ENCODE peak calls at places on chromosomes 3 and 15, in five cellular contexts. P is GM23338, G is upper lobe of right lung, C is transverse colon, R is tibial nerve. D is an unnamed sample. For H3K4me1, the result is how much of the 10 kb centered on the place peaks cover.

GRCh38 chr3:43224405-43225073 is 61.8 kb upstream of the SNRK start:
- DNase-seq in P (no peak), G (no peak), C (no peak), R (no peak), D (no peak)

GRCh38 chr3:200747-201146 is 4.2 kb downstream of the CHL1 start:
- DNase-seq in P (no peak), G (no peak), C (no peak), R (no peak), D (no peak)

GRCh38 chr15:93837450-93837849 is 393.9 kb upstream of the MCTP2 start:
- DNase-seq in P (peak), G (no peak), C (no peak), R (no peak), D (no peak)

GRCh38 chr3:37745921-37746320 is 115.8 kb upstream of the CTDSPL start:
- DNase-seq in P (no peak), G (no peak), C (no peak), R (no peak), D (no peak)

GRCh38 chr3:317012-317411 is 120.4 kb downstream of the CHL1 start:
- DNase-seq in P (no peak), G (no peak), C (no peak), R (no peak), D (no peak)

GRCh38 chr15:80496101-80496500 is 91.9 kb downstream of the ARNT2 start:
- DNase-seq in P (no peak), G (no peak), C (no peak), R (no peak), D (no peak)

GRCh38 chr3:128814514-128815317 is 64.7 kb upstream of the ACAD9 start:
- DNase-seq in P (no peak), G (no peak), C (no peak), R (no peak), D (no peak)

GRCh38 chr15:63832620-63833245 is 1.0 kb downstream of the HERC1 start:
- DNase-seq in P (peak), G (no peak), C (no peak), R (no peak), D (no peak)

GRCh38 chr3:5053021-5053831 is 68.9 kb upstream of the ARL8B start:
- DNase-seq in P (no peak), G (peak), C (no peak), R (no peak), D (no peak)

GRCh38 chr3:14363976-14364375 is 38.4 kb upstream of the SLC6A6 start:
- DNase-seq in P (no peak), G (no peak), C (no peak), R (no peak), D (no peak)

GRCh38 chr3:134563614-134564013 is 77.8 kb downstream of the CEP63 start:
- DNase-seq in P (no peak), G (no peak), C (no peak), R (no peak), D (no peak)

GRCh38 chr3:50651875-50652529 is 22.7 kb upstream of the DOCK3 start:
- DNase-seq in P (peak), G (no peak), C (no peak), R (no peak), D (no peak)

GRCh38 chr3:16086690-16087089 is 87.8 kb upstream of the GALNT15 start:
- DNase-seq in P (peak), G (no peak), C (no peak), R (no peak), D (no peak)

GRCh38 chr3:11019116-11019515 is 26.6 kb downstream of the SLC6A1 start:
- DNase-seq in P (no peak), G (no peak), C (no peak), R (no peak), D (no peak)

GRCh38 chr3:184460276-184460675 is 80.4 kb downstream of the CHRD start:
- DNase-seq in P (no peak), G (peak), C (no peak), R (no peak), D (no peak)

GRCh38 chr3:160678447-160678846 is 1.5 kb downstream of the ARL14 start:
- DNase-seq in P (no peak), G (no peak), C (peak), R (no peak), D (no peak)

GRCh38 chr3:73442886-73443285 is 181.9 kb downstream of the PDZRN3 start:
- DNase-seq in P (no peak), G (no peak), C (no peak), R (no peak), D (no peak)

GRCh38 chr3:129282727-129283327 is 4.2 kb downstream of the HMCES start:
- DNase-seq in P (no peak), G (no peak), C (no peak), R (no peak), D (no peak)

GRCh38 chr15:98154863-98155262 is 194.4 kb downstream of the ARRDC4 start:
- DNase-seq in P (no peak), G (no peak), C (no peak), R (no peak), D (no peak)

GRCh38 chr3:48847586-48848423 is at the start of gene PRKAR2A:
- DNase-seq in P (peak), G (peak), C (peak), R (peak), D (peak)

GRCh38 chr3:190911382-190911781 is 48.9 kb upstream of the GMNC start:
- DNase-seq in P (no peak), G (no peak), C (no peak), R (no peak), D (no peak)

GRCh38 chr3:98986073-98986472 is 84.6 kb upstream of the DCBLD2 start:
- DNase-seq in P (peak), G (no peak), C (no peak), R (no peak), D (peak)

GRCh38 chr15:70466895-70467529 is 296.3 kb downstream of the UACA start:
- DNase-seq in P (peak), G (peak), C (peak), R (no peak), D (no peak)

GRCh38 chr15:92599394-92599970 is 56.1 kb downstream of the FAM174B start:
- DNase-seq in P (no peak), G (no peak), C (no peak), R (no peak), D (no peak)

GRCh38 chr15:34233614-34234013 is 8.8 kb downstream of the EMC4 start:
- DNase-seq in P (no peak), G (no peak), C (no peak), R (no peak), D (no peak)

GRCh38 chr3:15755181-15755580 is 42.6 kb downstream of the ANKRD28 start:
- DNase-seq in P (no peak), G (no peak), C (no peak), R (no peak), D (no peak)

GRCh38 chr3:147393261-147393964 is 12.9 kb downstream of the ZIC4 start:
- DNase-seq in P (peak), G (no peak), C (no peak), R (no peak), D (no peak)
- TF ChIP-seq CTCF in P (no peak), G (no peak), C (no peak), R (no peak), D (no peak)

GRCh38 chr3:54859204-54859603 is 68.7 kb downstream of the LRTM1 start:
- DNase-seq in P (no peak), G (no peak), C (no peak), R (no peak), D (no peak)

GRCh38 chr3:54853573-54854404 is 74.1 kb downstream of the LRTM1 start:
- DNase-seq in P (peak), G (peak), C (peak), R (peak), D (peak)

GRCh38 chr3:54858386-54858785 is 69.5 kb downstream of the LRTM1 start:
- DNase-seq in P (no peak), G (no peak), C (no peak), R (no peak), D (no peak)

GRCh38 chr3:54856271-54856670 is 71.6 kb downstream of the LRTM1 start:
- DNase-seq in P (no peak), G (no peak), C (no peak), R (no peak), D (no peak)

DNA sequence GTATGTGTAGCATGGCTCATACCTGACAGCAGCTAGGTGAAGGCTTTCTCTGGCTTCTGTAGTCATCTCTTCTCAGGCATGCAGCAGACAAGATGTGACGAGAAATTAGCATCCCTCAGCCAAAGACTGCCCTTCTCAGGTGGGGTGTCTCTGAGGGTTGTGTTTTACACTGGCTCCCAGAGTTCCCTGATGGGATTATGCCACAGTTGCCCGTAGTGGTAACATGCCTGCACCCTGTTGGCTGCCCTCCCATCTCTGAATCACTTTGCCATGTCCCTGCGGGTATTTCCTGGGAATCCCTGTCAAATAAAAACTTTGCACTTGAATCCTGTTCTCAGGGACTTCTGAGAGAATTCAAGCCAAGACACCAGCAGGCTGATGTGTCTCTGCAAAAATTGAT is 70.5 kb downstream of the LRTM1 start:
- DNase-seq in P (no peak), G (no peak), C (no peak), R (no peak), D (no peak)
- H3K4me1 ChIP-seq in P (under half), G (under half), C (under half), R (under half), D (under half)

GRCh38 chr3:30553641-30554316 is 52.6 kb upstream of the TGFBR2 start:
- DNase-seq in P (no peak), G (no peak), C (no peak), R (no peak), D (peak)
- H3K27ac ChIP-seq in P (no peak), G (no peak), C (no peak), R (no peak), D (no peak)

DNA sequence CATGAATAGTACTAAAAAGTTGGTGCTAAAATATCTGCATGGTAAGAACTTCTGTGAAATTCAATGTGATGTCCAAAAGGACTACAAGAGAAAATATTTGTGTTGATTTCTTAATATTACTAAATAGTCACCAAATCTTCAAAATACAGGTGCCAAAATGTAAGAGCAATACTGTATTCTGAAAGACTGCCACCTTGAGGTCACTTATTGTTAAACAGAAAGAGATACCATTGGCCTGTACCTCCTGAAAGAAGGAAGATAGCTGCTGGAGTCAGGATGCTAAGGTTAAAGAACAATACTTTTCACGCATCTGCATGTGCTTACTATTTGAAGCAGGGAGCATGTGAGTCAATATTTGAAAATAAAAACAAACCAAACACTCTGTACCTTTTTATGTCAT is 72.0 kb upstream of the LSAMP start:
- DNase-seq in P (peak), G (no peak), C (no peak), R (no peak), D (no peak)
- TF ChIP-seq CTCF in P (peak), G (no peak), C (no peak), R (no peak), D (no peak)

GRCh38 chr3:123339302-123339701 is 109.6 kb downstream of the ADCY5 start:
- DNase-seq in P (no peak), G (peak), C (no peak), R (no peak), D (no peak)

GRCh38 chr3:123337226-123337625 is 111.7 kb downstream of the ADCY5 start:
- DNase-seq in P (no peak), G (peak), C (no peak), R (no peak), D (peak)

GRCh38 chr3:123336441-123336851 is 112.4 kb downstream of the ADCY5 start:
- DNase-seq in P (no peak), G (peak), C (no peak), R (no peak), D (peak)

GRCh38 chr3:123338620-123339061 is 110.2 kb downstream of the ADCY5 start:
- DNase-seq in P (no peak), G (no peak), C (no peak), R (no peak), D (peak)

GRCh38 chr3:123338021-123338619 is 110.8 kb downstream of the ADCY5 start:
- DNase-seq in P (no peak), G (peak), C (no peak), R (no peak), D (no peak)
- H3K4me1 ChIP-seq in P (under half), G (under half), C (under half), R (under half), D (under half)

DNA sequence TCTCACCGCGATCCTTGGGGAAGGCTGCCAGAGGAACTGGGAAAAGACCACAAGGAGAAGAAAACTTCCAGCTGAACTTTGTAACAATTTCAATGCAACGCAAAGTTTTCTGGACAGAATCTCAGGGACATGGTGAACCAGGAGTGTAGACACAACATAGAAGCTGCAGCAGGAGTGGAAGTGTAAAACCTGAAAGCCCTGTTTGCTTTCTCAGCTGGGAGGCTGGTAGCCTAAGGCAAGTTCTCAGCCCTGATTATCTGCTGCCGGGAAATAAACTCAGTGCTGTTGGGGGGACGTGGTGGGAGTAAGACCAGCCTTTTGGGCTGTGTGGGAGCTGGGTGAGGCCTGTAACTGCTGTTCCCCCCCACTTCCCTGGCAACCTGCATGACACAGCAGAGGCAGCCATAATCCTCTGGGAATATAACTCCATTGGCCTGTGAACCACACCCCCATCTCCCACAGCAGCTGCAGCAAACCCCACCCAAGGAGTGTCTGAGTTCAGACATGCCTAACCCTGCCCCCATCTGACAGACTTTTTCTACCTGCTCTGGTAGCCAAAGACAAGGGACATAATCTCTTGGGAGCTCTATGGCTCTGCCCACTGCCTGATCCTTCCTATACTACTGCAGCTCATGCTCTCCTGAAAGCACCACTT is 106.7 kb downstream of the ZNF621 start:
- DNase-seq in P (no peak), G (no peak), C (peak), R (no peak), D (no peak)
- H3K27ac ChIP-seq in P (no peak), G (no peak), C (no peak), R (no peak), D (no peak)